ENCODE peak calls at places on chromosome 15, in four cellular contexts. S, K, I and X are unnamed samples.

GRCh38 chr15:68679961-68680371 is 101.2 kb downstream of the CORO2B start:
- DNase-seq in I (no peak), S (no peak), K (no peak), X (no peak)

GRCh38 chr15:77617507-77618285 is 15.0 kb downstream of the LINGO1 start:
- DNase-seq in S (no peak), I (no peak), K (peak), X (no peak)

GRCh38 chr15:42591238-42591936 is 16.0 kb downstream of the STARD9 start:
- DNase-seq in K (peak), I (peak), S (peak), X (no peak)

GRCh38 chr15:91936182-91936775 is 82.8 kb downstream of the SLCO3A1 start:
- DNase-seq in I (no peak), S (no peak), K (no peak), X (no peak)

GRCh38 chr15:99542828-99543227 is 23.0 kb upstream of the MEF2A start:
- DNase-seq in S (peak), K (no peak), I (no peak), X (no peak)

GRCh38 chr15:26020871-26021270 is 157.7 kb upstream of the ATP10A start:
- DNase-seq in I (no peak), S (no peak), K (no peak), X (no peak)

GRCh38 chr15:48478581-48478980 is 147.4 kb downstream of the DUT start:
- DNase-seq in K (no peak), I (no peak), S (no peak), X (no peak)

GRCh38 chr15:63050737-63051700 is 8.5 kb downstream of the TPM1 start:
- DNase-seq in S (peak), K (no peak), I (peak), X (peak)

GRCh38 chr15:38941399-38941953 is 376.9 kb upstream of the RASGRP1 start:
- DNase-seq in S (no peak), I (peak), K (no peak), X (no peak)

GRCh38 chr15:31024330-31024729 is 32.9 kb upstream of the MTMR10 start:
- DNase-seq in K (no peak), I (peak), S (peak), X (no peak)

GRCh38 chr15:78007965-78008886 is 69.3 kb downstream of the TBC1D2B start:
- DNase-seq in I (no peak), S (peak), K (no peak), X (no peak)

GRCh38 chr15:60328852-60329443 is 68.8 kb downstream of the ANXA2 start:
- DNase-seq in K (peak), I (peak), S (peak), X (no peak)

GRCh38 chr15:47678047-47678446 is 39.3 kb upstream of the SEMA6D start:
- DNase-seq in K (no peak), I (peak), S (no peak), X (no peak)

GRCh38 chr15:96768435-96768789 is 437.9 kb downstream of the NR2F2 start:
- DNase-seq in I (no peak), S (no peak), K (no peak), X (no peak)

GRCh38 chr15:85037617-85038016 is 56.0 kb downstream of the PDE8A start:
- DNase-seq in I (no peak), S (no peak), K (no peak), X (no peak)

GRCh38 chr15:56739964-56740640 is 6.8 kb upstream of the ZNF280D start:
- DNase-seq in K (no peak), I (no peak), S (no peak), X (no peak)

GRCh38 chr15:49331951-49332350 is 91.1 kb upstream of the FGF7 start:
- DNase-seq in S (no peak), K (no peak), I (no peak), X (no peak)

GRCh38 chr15:82122754-82123400 is 77.1 kb upstream of the MEX3B start:
- DNase-seq in I (peak), S (peak), K (no peak), X (no peak)

GRCh38 chr15:68696532-68697363 is 118.0 kb downstream of the CORO2B start:
- DNase-seq in I (no peak), K (no peak), S (no peak), X (no peak)

GRCh38 chr15:98599911-98600685 is 48.2 kb upstream of the IGF1R start:
- DNase-seq in K (no peak), S (peak), I (peak), X (no peak)

GRCh38 chr15:91706366-91707032 is 147.0 kb upstream of the SLCO3A1 start:
- DNase-seq in I (peak), K (peak), S (peak), X (peak)

GRCh38 chr15:78034495-78035191 is 42.9 kb downstream of the TBC1D2B start:
- DNase-seq in S (peak), K (no peak), I (peak), X (no peak)

GRCh38 chr15:92809880-92810361 is 90.2 kb upstream of the CHD2 start:
- DNase-seq in I (peak), K (no peak), S (peak), X (no peak)

GRCh38 chr15:101201411-101202174 is 50.3 kb downstream of the CHSY1 start:
- DNase-seq in I (peak), S (peak), K (peak), X (no peak)

GRCh38 chr15:75648156-75649000 is 666 bp downstream of the SNX33 start:
- DNase-seq in S (peak), K (peak), I (no peak), X (no peak)

GRCh38 chr15:61660579-61660978 is 399.7 kb downstream of the VPS13C start:
- DNase-seq in S (peak), K (no peak), I (no peak), X (no peak)

GRCh38 chr15:85750319-85750806 is 44.4 kb downstream of the KLHL25 start:
- DNase-seq in K (no peak), I (no peak), S (peak), X (no peak)

GRCh38 chr15:98728107-98728810 is 79.9 kb downstream of the IGF1R start:
- DNase-seq in K (no peak), I (no peak), S (no peak), X (no peak)

GRCh38 chr15:59691194-59691805 is 2.2 kb upstream of the BNIP2 start:
- DNase-seq in S (peak), K (no peak), I (peak), X (no peak)

GRCh38 chr15:60044636-60045273 is 40.6 kb downstream of the FOXB1 start:
- DNase-seq in S (no peak), I (no peak), K (no peak), X (peak)

GRCh38 chr15:84633311-84634227 is 20.5 kb downstream of the WDR73 start:
- DNase-seq in K (peak), I (peak), S (peak), X (no peak)

GRCh38 chr15:34271493-34271892 is 46.7 kb downstream of the EMC4 start:
- DNase-seq in I (no peak), S (peak), K (no peak), X (no peak)

GRCh38 chr15:78054971-78055370 is 22.5 kb downstream of the TBC1D2B start:
- DNase-seq in S (no peak), I (no peak), K (no peak), X (no peak)

GRCh38 chr15:38996111-38996541 is 431.5 kb upstream of the RASGRP1 start:
- DNase-seq in I (peak), K (no peak), S (peak), X (no peak)

GRCh38 chr15:39770748-39771689 is 11.6 kb downstream of the FSIP1 start:
- DNase-seq in K (no peak), S (peak), I (no peak), X (no peak)

GRCh38 chr15:49501586-49501985 is 78.5 kb downstream of the FGF7 start:
- DNase-seq in S (no peak), I (no peak), K (no peak), X (no peak)

GRCh38 chr15:69980311-69981059 is 117.2 kb downstream of the TLE3 start:
- DNase-seq in S (no peak), K (no peak), I (no peak), X (no peak)

DNA sequence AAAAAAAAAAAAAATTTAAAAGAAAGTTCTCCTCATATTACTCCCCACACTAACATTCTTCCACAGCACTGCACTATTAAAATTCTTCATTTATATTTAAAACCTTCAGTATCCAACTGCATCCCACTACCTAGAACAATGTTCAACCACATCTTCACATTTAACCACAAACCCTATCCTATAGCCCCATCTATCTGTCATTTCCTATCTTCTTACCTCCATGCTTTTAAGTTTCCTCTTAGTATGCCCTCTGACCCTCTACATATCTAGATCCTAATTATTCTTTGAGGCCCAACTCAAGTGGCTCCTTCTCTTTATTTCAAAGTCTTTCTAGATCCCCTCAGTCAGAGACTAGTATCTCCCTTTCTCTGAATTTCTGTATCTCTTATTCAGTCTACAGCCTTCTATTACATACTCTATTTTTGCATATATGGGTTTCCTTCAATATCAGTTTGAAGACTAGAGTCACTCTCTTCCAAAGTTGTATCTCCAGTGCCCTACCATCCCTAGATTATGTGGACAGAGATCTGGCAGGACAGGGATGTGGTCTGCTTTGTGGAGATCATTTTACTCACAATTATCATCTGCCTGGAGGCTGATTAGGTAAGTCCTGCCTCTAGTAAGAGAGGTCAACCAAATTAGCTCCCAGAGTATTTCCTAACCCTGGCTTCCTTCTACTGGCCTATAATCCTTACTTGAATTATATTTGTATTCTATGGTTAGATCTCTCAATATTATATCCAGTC is 1.4 kb downstream of the CIAO2A start:
- DNase-seq in K (no peak), S (no peak), I (no peak), X (no peak)
- H3K9ac ChIP-seq in K (peak), S (no peak), I (peak), X (peak)

GRCh38 chr15:40926659-40927496 is 2.3 kb upstream of the DLL4 start:
- DNase-seq in K (no peak), S (no peak), I (no peak), X (no peak)

GRCh38 chr15:40927497-40928346 is 1.4 kb upstream of the DLL4 start:
- DNase-seq in K (peak), I (no peak), S (no peak), X (no peak)

GRCh38 chr15:40925495-40925862 is 3.7 kb upstream of the DLL4 start:
- DNase-seq in K (no peak), S (no peak), I (no peak), X (no peak)

GRCh38 chr15:40928351-40928974 is 677 bp upstream of the DLL4 start:
- DNase-seq in K (peak), S (no peak), I (no peak), X (no peak)

GRCh38 chr15:40925863-40926658 is 3.1 kb upstream of the DLL4 start:
- DNase-seq in S (peak), I (no peak), K (peak), X (no peak)
- TF ChIP-seq EZH2 in S (no peak), I (peak), K (no peak), X (no peak)

GRCh38 chr15:80999623-81000036 is 1.1 kb upstream of the TLNRD1 start:
- DNase-seq in K (peak), S (no peak), I (no peak), X (no peak)
- H3K9ac ChIP-seq in K (peak), S (no peak), I (no peak), X (no peak)

GRCh38 chr15:74130089-74130848 is at the start of gene ISLR2:
- DNase-seq in K (peak), I (no peak), S (no peak), X (no peak)

GRCh38 chr15:74132681-74133070 is 2.3 kb downstream of the ISLR2 start:
- DNase-seq in S (peak), K (no peak), I (no peak), X (no peak)

GRCh38 chr15:74133071-74133702 is 2.8 kb downstream of the ISLR2 start:
- DNase-seq in S (no peak), I (no peak), K (no peak), X (no peak)

GRCh38 chr15:74130849-74131617 is 647 bp downstream of the ISLR2 start:
- DNase-seq in S (no peak), K (no peak), I (no peak), X (no peak)

GRCh38 chr15:74131618-74132191 is 1.3 kb downstream of the ISLR2 start:
- DNase-seq in K (no peak), S (no peak), I (no peak), X (no peak)
- TF ChIP-seq EZH2 in K (no peak), S (peak), I (no peak), X (no peak)

DNA sequence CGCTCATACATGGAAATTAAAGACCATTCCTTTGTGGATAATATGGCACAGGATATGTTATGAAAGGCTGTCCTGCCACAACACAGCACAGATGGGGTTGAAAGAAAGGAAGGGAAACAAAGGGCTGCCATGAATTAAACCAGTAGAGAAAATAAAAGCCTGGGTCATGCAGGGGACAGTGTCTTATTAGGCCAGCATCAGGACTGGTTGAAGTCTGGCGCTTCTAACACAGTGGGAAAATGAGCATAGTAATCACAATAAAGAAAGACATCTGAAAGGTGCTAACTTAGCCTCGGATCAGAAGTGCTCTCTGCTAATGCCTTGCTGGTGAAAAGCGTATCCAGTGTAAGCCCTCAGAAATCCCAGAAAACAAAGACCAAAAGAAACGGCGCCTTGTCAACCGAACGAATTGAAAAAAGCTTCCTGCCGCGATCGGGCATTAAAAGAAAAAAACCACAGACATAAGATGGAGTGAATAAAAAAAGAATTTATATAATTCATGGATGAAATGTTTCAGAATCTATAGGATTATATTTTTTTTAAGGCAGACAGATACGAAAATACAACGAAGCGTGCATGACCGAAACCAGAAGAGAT is 578 bp upstream of the MKRN3 start:
- DNase-seq in I (peak), K (no peak), S (no peak), X (no peak)
- H3K9ac ChIP-seq in I (no peak), K (peak), S (no peak), X (no peak)

GRCh38 chr15:66786222-66786621 is 84.2 kb downstream of the SMAD6 start:
- DNase-seq in S (no peak), K (no peak), I (no peak), X (no peak)

GRCh38 chr15:66788024-66788423 is 86.0 kb downstream of the SMAD6 start:
- DNase-seq in I (no peak), S (no peak), K (no peak), X (no peak)

GRCh38 chr15:66786708-66787471 is 84.9 kb downstream of the SMAD6 start:
- DNase-seq in I (no peak), K (no peak), S (no peak), X (no peak)

GRCh38 chr15:66787472-66787871 is 85.4 kb downstream of the SMAD6 start:
- DNase-seq in S (no peak), K (no peak), I (no peak), X (no peak)

DNA sequence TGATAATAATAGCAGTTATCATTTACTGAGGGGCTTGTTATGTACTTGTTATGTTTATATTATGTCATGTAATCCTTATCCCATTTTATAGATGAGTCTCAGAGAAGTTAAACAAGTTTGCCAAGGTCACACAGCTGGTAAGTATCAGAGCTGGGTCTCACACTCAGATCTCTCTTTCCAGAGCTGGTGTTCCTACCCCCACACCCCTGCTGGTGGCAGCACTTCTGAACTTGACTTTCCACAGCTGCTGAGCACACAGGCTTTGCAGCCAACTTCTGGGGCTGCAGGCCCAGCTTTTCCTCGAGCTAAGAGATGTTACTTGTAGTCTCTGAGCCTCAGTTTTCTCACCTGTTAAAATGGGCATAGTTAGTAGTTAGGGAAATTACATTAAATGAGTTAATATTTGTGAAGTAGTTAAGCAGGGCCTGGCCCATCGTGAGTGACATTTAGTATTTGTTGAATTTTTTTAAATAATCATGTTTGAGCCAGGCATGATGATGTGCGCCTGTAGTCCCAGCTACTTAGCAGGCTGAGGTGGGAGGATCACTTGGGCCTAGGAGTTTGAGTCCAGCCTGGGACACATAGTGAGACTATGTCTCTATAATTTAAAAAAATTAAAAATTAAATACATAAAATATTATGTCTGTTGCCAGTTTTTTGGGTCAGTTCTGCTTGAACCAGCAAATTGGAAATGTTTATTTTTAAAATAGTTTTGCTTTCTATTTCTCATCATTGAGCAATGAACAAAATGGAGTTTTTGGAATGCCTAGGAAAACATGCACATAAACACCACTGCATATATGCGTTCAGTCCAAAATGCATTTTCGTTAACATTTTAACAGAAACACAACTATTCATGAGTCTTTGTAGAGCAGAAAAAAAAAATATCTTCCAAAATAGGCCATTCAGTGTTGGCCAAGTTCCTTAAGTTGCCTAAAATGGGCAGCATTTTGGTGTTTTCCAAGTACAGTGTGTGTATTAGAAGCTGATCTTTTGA is 87.3 kb downstream of the SMAD6 start:
- DNase-seq in S (peak), I (peak), K (peak), X (no peak)
- TF ChIP-seq EZH2 in S (no peak), I (no peak), K (no peak), X (no peak)

DNA sequence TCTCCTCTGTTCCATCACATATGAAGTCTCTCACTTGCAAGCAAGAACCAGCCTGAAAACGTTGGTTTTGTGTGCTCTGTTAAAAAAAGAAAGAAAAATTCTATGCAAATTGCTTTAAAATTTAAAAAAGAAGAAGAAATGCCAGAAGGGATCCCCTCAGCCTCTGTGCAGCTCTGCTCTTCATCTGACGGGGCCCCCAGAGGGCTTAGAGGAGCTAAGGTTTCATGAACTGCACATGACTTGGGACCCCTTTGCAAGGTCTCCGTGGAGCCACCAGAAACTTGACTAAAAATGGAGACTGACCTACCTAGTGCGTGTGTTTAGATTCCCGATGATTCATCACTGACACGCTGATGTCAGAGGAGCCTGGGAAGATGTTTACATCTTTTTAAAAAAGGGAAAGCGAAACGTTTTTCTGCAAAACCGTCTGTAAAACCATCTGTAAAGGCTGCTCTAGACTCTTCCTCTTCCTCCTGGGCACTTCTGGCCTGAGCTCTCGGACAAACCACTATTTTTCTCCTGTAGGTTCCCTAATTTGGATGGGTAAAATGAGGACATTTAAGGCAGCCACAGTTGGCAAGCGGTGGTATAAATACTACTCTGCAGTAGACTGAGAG is 67.1 kb upstream of the POLG start:
- DNase-seq in S (peak), I (no peak), K (no peak), X (no peak)
- H3K9ac ChIP-seq in S (no peak), I (no peak), K (no peak), X (no peak)